ENCODE peak calls at places on chromosomes 1 and 21, in four cellular contexts. O is hepatocyte, L is PC-3, R is tibial nerve. T is an unnamed sample. For H3K4me1, the result is how much of the 10 kb centered on the place peaks cover.

GRCh38 chr1:53071167-53071865 is 9.3 kb downstream of the PODN start:
- DNase-seq in O (no peak), L (no peak), R (no peak), T (no peak)

GRCh38 chr1:228015276-228016180 is 8.7 kb downstream of the WNT3A start:
- DNase-seq in O (peak), L (peak), R (no peak), T (peak)

GRCh38 chr1:116255933-116256649 is 117.0 kb upstream of the ATP1A1 start:
- DNase-seq in O (no peak), L (no peak), R (no peak), T (peak)

GRCh38 chr1:200258447-200259375 is 151.1 kb downstream of the ZNF281 start:
- DNase-seq in O (no peak), L (peak), R (no peak), T (no peak)

GRCh38 chr1:58779837-58780585 is 3.8 kb downstream of the JUN start:
- DNase-seq in O (peak), L (peak), R (peak), T (peak)

GRCh38 chr21:44303490-44303981 is 3.7 kb downstream of the PFKL start:
- DNase-seq in O (peak), L (no peak), R (no peak), T (no peak)

GRCh38 chr1:209696673-209697072 is 8.0 kb upstream of the HSD11B1 start:
- DNase-seq in O (no peak), L (no peak), R (no peak), T (no peak)

GRCh38 chr1:66438062-66438970 is 95.6 kb upstream of the SGIP1 start:
- DNase-seq in O (no peak), L (peak), R (no peak), T (no peak)

GRCh38 chr1:225908773-225909172 is 15.3 kb downstream of the PYCR2 start:
- DNase-seq in O (no peak), L (no peak), R (no peak), T (no peak)

GRCh38 chr1:150150511-150151021 is 850 bp downstream of the PLEKHO1 start:
- DNase-seq in O (peak), L (no peak), R (no peak), T (peak)

GRCh38 chr1:44643721-44644330 is 30.5 kb downstream of the TMEM53 start:
- DNase-seq in O (no peak), L (no peak), R (no peak), T (peak)

GRCh38 chr1:43901562-43901961 is 32.0 kb upstream of the ARTN start:
- DNase-seq in O (no peak), L (no peak), R (no peak), T (no peak)

GRCh38 chr1:243798726-243799125 is 51.3 kb downstream of the AKT3 start:
- DNase-seq in O (no peak), L (peak), R (no peak), T (no peak)

GRCh38 chr1:229913491-229913890 is 153.5 kb upstream of the GALNT2 start:
- DNase-seq in O (no peak), L (no peak), R (no peak), T (no peak)

GRCh38 chr1:160097196-160097910 is 1.1 kb downstream of the IGSF8 start:
- DNase-seq in O (no peak), L (no peak), R (no peak), T (no peak)

GRCh38 chr1:14138135-14138506 is 438.1 kb downstream of the PRDM2 start:
- DNase-seq in O (no peak), L (peak), R (no peak), T (no peak)

GRCh38 chr1:156884560-156884959 is 9.0 kb upstream of the PEAR1 start:
- DNase-seq in O (no peak), L (no peak), R (no peak), T (no peak)

GRCh38 chr1:177857285-177857684 is 112.6 kb downstream of the SEC16B start:
- DNase-seq in O (no peak), L (no peak), R (no peak), T (no peak)

GRCh38 chr1:7886346-7886745 is 33.5 kb upstream of the UTS2 start:
- DNase-seq in O (no peak), L (peak), R (no peak), T (no peak)

GRCh38 chr1:40081874-40082273 is 15.2 kb downstream of the PPT1 start:
- DNase-seq in O (no peak), L (no peak), R (no peak), T (no peak)

GRCh38 chr1:228500143-228500736 is 13.1 kb downstream of the RNF187 start:
- DNase-seq in O (no peak), L (no peak), R (no peak), T (no peak)

GRCh38 chr1:243325305-243325890 is 69.6 kb downstream of the SDCCAG8 start:
- DNase-seq in O (peak), L (peak), R (peak), T (peak)

GRCh38 chr1:28037946-28038345 is 50.5 kb downstream of the EYA3 start:
- DNase-seq in O (peak), L (peak), R (no peak), T (no peak)

GRCh38 chr1:117544509-117545109 is 61.2 kb upstream of the TENT5C start:
- DNase-seq in O (peak), L (no peak), R (no peak), T (no peak)

GRCh38 chr1:27099154-27099903 is 55.6 kb downstream of the SLC9A1 start:
- DNase-seq in O (peak), L (peak), R (peak), T (peak)

DNA sequence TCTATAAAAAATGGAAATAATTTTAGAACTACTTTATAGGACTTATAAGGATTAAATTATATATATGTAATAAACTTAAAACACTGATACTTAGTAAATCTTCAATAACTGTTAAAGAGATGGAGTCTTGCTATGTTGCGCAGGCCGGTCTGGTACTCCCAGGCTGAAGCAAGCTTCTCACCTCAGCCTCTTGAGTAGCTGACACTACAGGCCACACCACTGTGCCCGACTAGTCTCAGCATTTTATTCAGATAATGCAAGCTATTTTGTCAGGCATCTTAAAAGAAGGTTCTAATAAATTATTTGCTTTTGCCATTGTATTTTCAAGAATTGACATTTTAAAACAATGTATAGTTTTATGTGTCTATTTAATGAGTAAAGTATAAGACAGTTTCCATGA is 20.8 kb downstream of the CNST start:
- DNase-seq in O (no peak), L (no peak), R (no peak), T (no peak)
- H3K4me3 ChIP-seq in O (no peak), L (no peak), R (no peak), T (no peak)

GRCh38 chr1:72009170-72009569 is 273.2 kb downstream of the NEGR1 start:
- DNase-seq in O (no peak), L (no peak), R (no peak), T (peak)

GRCh38 chr1:72009756-72010441 is 272.4 kb downstream of the NEGR1 start:
- DNase-seq in O (peak), L (no peak), R (no peak), T (peak)

GRCh38 chr1:72011721-72012120 is 270.6 kb downstream of the NEGR1 start:
- DNase-seq in O (no peak), L (no peak), R (no peak), T (no peak)

GRCh38 chr1:72015006-72015405 is 267.3 kb downstream of the NEGR1 start:
- DNase-seq in O (no peak), L (no peak), R (no peak), T (no peak)

GRCh38 chr1:72013161-72013560 is 269.2 kb downstream of the NEGR1 start:
- DNase-seq in O (no peak), L (no peak), R (no peak), T (no peak)
- H3K4me1 ChIP-seq in O (under half), L (under half), R (under half), T (under half)

GRCh38 chr1:184030433-184031126 is 6.9 kb downstream of the COLGALT2 start:
- DNase-seq in O (no peak), L (peak), R (no peak), T (no peak)
- H3K27ac ChIP-seq in O (no peak), L (no peak), R (no peak), T (no peak)

DNA sequence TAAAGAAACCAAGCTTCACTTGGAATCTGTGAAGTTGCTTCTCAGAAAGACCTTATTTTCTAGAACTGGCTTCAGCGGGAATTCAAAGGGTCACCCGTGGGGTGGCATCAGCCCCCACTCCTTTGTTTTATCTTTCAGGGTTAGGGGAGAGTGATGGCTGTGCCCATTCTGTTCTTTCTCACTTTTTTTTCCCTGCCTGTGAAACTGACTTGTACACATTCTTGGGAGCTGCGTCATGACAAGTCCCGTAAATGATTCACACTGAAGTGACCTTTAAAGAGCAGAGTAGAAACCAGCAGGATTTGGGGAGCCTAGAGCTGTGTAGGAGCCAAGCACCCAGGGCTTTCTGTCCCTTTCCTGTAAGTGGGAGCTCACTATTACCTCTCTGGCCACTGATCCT is 43.8 kb downstream of the SLC44A3 start:
- DNase-seq in O (peak), L (peak), R (peak), T (peak)
- H3K4me3 ChIP-seq in O (no peak), L (peak), R (no peak), T (no peak)

GRCh38 chr1:82264762-82265161 is 464.0 kb downstream of the ADGRL2 start:
- DNase-seq in O (no peak), L (no peak), R (no peak), T (no peak)
- H3K4me1 ChIP-seq in O (under half), L (under half), R (under half), T (under half)

GRCh38 chr1:16385659-16386453 is 18.8 kb downstream of the SZRD1 start:
- DNase-seq in O (no peak), L (no peak), R (no peak), T (no peak)
- H3K27ac ChIP-seq in O (no peak), L (no peak), R (peak), T (no peak)

GRCh38 chr1:75625795-75626194 is 14.9 kb upstream of the SLC44A5 start:
- DNase-seq in O (no peak), L (no peak), R (no peak), T (no peak)

GRCh38 chr1:75630004-75630403 is 19.1 kb upstream of the SLC44A5 start:
- DNase-seq in O (no peak), L (no peak), R (no peak), T (no peak)

GRCh38 chr1:75632350-75632949 is 21.5 kb upstream of the SLC44A5 start:
- DNase-seq in O (peak), L (peak), R (no peak), T (no peak)

GRCh38 chr1:75630998-75631397 is 20.1 kb upstream of the SLC44A5 start:
- DNase-seq in O (no peak), L (no peak), R (no peak), T (no peak)
- H3K4me3 ChIP-seq in O (no peak), L (no peak), R (no peak), T (no peak)

GRCh38 chr1:998905-999796 is 746 bp downstream of the HES4 start:
- DNase-seq in O (peak), L (peak), R (no peak), T (peak)

GRCh38 chr1:1000357-1001056 is 610 bp upstream of the HES4 start:
- DNase-seq in O (peak), L (peak), R (peak), T (peak)

GRCh38 chr1:999797-1000356 is at the start of gene HES4:
- DNase-seq in O (peak), L (peak), R (peak), T (peak)

GRCh38 chr1:1001631-1002300 is 1.9 kb upstream of the HES4 start:
- DNase-seq in O (peak), L (peak), R (peak), T (peak)

DNA sequence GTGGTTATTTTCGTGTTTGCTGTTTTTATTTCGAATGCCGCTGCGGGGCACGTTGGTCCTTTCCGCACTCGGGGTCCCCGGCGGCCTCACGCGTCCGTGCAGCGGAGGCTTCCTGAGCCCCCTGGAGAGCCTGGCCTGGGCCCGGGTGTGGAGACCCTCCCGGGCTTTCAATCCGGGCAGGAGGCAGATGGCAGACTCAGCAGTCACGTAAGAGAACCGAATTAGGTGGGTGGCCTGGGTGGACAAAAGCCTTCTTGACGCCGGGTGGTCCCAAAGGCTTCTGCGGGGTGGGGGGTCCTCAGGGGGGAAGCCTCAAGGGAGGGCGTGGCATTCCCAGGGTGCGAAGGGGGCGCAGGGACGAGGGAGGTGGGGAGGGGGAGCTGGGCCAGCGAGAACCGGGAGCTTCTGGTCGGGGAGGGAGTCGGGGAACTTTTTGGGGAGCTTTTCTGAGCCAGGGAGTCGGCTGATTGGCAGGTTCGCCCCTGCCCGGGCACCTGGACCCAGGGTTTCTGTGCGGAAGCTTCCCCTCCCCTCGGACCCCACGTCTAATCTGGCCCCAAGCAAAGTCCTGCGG is 1.2 kb upstream of the HES4 start:
- DNase-seq in O (peak), L (no peak), R (no peak), T (peak)
- H3K4me1 ChIP-seq in O (under half), L (under half), R (under half), T (under half)

DNA sequence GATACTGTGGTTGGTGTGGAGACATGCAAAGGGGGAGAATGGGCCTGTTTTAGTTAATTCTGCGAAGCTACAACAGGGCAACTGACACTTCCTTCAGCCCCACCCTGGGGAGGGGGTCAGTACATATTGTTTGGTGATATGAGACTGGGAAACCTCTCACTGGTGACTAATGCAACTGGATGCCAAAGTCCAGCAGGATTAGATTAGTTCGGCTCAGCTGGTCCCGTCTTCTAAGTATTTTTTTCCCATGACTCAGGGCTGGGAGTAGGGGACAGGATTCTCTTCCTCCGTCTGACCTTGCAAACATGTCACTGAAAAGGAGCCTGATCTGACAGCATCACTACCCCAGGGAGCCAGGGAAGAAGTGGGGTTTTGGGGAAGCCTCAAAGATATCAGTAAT is 42.9 kb downstream of the PLXNA2 start:
- DNase-seq in O (peak), L (peak), R (peak), T (peak)
- H3K27ac ChIP-seq in O (peak), L (peak), R (no peak), T (peak)